ENCODE peak calls at places on chromosomes 13 and 19, in eight cellular contexts. P, G, Q, V, Z, F, O and A are unnamed samples.

GRCh38 chr13:32075150-32075851 is 43.7 kb downstream of the FRY start:
- DNase-seq in P (no peak), G (no peak), Q (no peak), V (no peak), Z (no peak), F (no peak), O (no peak), A (no peak)

GRCh38 chr13:95684463-95684862 is 7.5 kb downstream of the DNAJC3 start:
- DNase-seq in P (no peak), G (no peak), Q (no peak), V (no peak), Z (no peak), F (no peak), O (no peak), A (no peak)

GRCh38 chr19:32373614-32374295 is 28.3 kb downstream of the ZNF507 start:
- DNase-seq in P (peak; percentile 100), G (peak; percentile 65), Q (peak; percentile 77), V (peak; percentile 96), Z (peak; percentile 96), F (peak; percentile 98), O (peak; percentile 99), A (no peak)

GRCh38 chr13:102873653-102874052 is 27.8 kb downstream of the ERCC5 start:
- DNase-seq in P (no peak), G (no peak), Q (no peak), V (peak; percentile 46), Z (no peak), F (peak; percentile 29), O (no peak), A (peak; percentile 13)

GRCh38 chr19:38280030-38280921 is 15.9 kb downstream of the SPINT2 start:
- DNase-seq in P (no peak), G (no peak), Q (no peak), V (no peak), Z (no peak), F (no peak), O (no peak), A (no peak)

GRCh38 chr13:39942177-39942900 is 286.9 kb downstream of the COG6 start:
- DNase-seq in P (no peak), G (no peak), Q (no peak), V (no peak), Z (no peak), F (no peak), O (no peak), A (no peak)

GRCh38 chr19:32662186-32662585 is 12.8 kb downstream of the ANKRD27 start:
- DNase-seq in P (peak; percentile 58), G (peak; percentile 38), Q (no peak), V (no peak), Z (no peak), F (peak; percentile 84), O (peak; percentile 54), A (no peak)

GRCh38 chr13:98878421-98879126 is 99.3 kb downstream of the DOCK9 start:
- DNase-seq in P (no peak), G (no peak), Q (no peak), V (no peak), Z (no peak), F (no peak), O (peak; percentile 69), A (no peak)

GRCh38 chr13:76425930-76426329 is 460.3 kb downstream of the KCTD12 start:
- DNase-seq in P (peak; percentile 93), G (peak; percentile 13), Q (no peak), V (peak; percentile 11), Z (peak; percentile 35), F (peak; percentile 77), O (peak; percentile 94), A (no peak)

GRCh38 chr13:21047591-21048282 is 13.6 kb downstream of the LATS2 start:
- DNase-seq in P (no peak), G (no peak), Q (no peak), V (no peak), Z (no peak), F (no peak), O (no peak), A (no peak)

GRCh38 chr13:36981156-36981743 is 17.9 kb downstream of the ALG5 start:
- DNase-seq in P (peak; percentile 79), G (no peak), Q (no peak), V (peak; percentile 62), Z (no peak), F (peak; percentile 80), O (peak; percentile 81), A (no peak)

GRCh38 chr13:112869202-112870061 is 99.6 kb upstream of the MCF2L start:
- DNase-seq in P (peak; percentile 33), G (peak; percentile 50), Q (no peak), V (no peak), Z (peak; percentile 15), F (no peak), O (no peak), A (no peak)

GRCh38 chr13:101552797-101553196 is 100.3 kb downstream of the ITGBL1 start:
- DNase-seq in P (peak; percentile 55), G (no peak), Q (no peak), V (peak; percentile 11), Z (no peak), F (peak; percentile 30), O (peak; percentile 77), A (no peak)

GRCh38 chr13:102812616-102813287 is 13.8 kb downstream of the BIVM start:
- DNase-seq in P (peak; percentile 15), G (peak; percentile 19), Q (no peak), V (no peak), Z (no peak), F (peak; percentile 36), O (peak; percentile 33), A (no peak)

GRCh38 chr19:39126593-39127187 is 1.1 kb downstream of the PAK4 start:
- DNase-seq in P (no peak), G (peak; percentile 94), Q (peak; percentile 89), V (peak; percentile 54), Z (no peak), F (peak; percentile 36), O (peak; percentile 54), A (no peak)

GRCh38 chr19:57776764-57777296 is 7.4 kb downstream of the ZNF586 start:
- DNase-seq in P (no peak), G (no peak), Q (no peak), V (no peak), Z (no peak), F (no peak), O (no peak), A (no peak)

GRCh38 chr13:20125129-20125782 is 35.6 kb downstream of the GJA3 start:
- DNase-seq in P (peak; percentile 69), G (peak; percentile 90), Q (no peak), V (peak; percentile 59), Z (no peak), F (peak; percentile 81), O (peak; percentile 84), A (no peak)

GRCh38 chr19:1884719-1885334 is 469 bp downstream of the ABHD17A start:
- DNase-seq in P (no peak), G (peak; percentile 96), Q (no peak), V (no peak), Z (no peak), F (no peak), O (no peak), A (no peak)

GRCh38 chr19:47253467-47253881 is 2.9 kb upstream of the CCDC9 start:
- DNase-seq in P (peak; percentile 91), G (peak; percentile 59), Q (no peak), V (peak; percentile 83), Z (no peak), F (peak; percentile 71), O (peak; percentile 79), A (no peak)

GRCh38 chr13:53648673-53649072 is 620.1 kb downstream of the OLFM4 start:
- DNase-seq in P (no peak), G (no peak), Q (no peak), V (no peak), Z (no peak), F (no peak), O (no peak), A (no peak)

GRCh38 chr19:50703915-50704548 is 15.6 kb downstream of the SHANK1 start:
- DNase-seq in P (no peak), G (no peak), Q (no peak), V (peak; percentile 51), Z (no peak), F (no peak), O (no peak), A (no peak)
- TF ChIP-seq CTCF in P (peak; percentile 25), G (peak; percentile 10), Q (peak; percentile 4), V (peak; percentile 73), Z (peak; percentile 24), F (no peak), O (no peak), A (no peak)

DNA sequence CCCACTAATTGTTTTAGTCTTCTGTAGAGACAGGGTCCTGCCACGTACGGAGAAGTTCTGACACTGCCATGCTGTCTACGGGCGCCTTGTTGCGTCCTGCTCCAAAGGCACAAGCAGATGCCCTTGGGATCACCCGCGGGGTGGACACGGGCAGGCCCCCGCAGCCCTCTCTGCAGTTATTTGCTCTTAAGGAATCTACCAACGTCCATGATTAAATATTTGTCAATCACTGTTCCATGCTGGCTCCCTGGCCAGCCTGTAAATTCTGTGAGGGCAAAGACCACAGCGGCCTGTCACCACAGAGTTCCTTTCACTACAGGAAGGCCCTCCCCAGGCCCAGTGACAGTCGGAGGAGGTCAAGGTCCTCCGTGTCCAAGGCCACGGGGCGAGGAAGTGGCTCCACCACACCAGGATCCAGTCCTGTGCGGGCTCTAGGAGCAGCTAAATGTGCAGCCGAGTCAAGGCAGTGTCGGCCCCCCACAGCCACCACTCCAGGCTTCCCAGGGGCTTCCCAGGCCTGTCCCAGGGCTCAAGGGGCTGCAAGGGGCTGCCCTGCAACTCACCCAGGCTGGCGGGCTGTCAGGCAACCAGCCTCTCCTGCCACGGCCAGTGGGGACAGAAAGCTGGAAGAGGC is 2.1 kb downstream of the RNF126 start:
- DNase-seq in P (no peak), G (no peak), Q (no peak), V (no peak), Z (no peak), F (no peak), O (no peak), A (no peak)
- H3K4me3 ChIP-seq in P (no peak overlapping the region), G (peak overlapping the region; percentile 84), Q (no peak overlapping the region), V (peak overlapping the region; percentile 88), Z (peak overlapping the region; percentile 89), F (peak overlapping the region; percentile 81), O (peak overlapping the region; percentile 84), A (peak overlapping the region; percentile 75)

GRCh38 chr13:41568143-41568989 is 111.0 kb downstream of the RGCC start:
- DNase-seq in P (no peak), G (no peak), Q (no peak), V (no peak), Z (no peak), F (no peak), O (no peak), A (no peak)

GRCh38 chr13:41564046-41564445 is 106.7 kb downstream of the RGCC start:
- DNase-seq in P (no peak), G (no peak), Q (no peak), V (no peak), Z (no peak), F (no peak), O (peak; percentile 32), A (no peak)

GRCh38 chr13:41565221-41565620 is 107.9 kb downstream of the RGCC start:
- DNase-seq in P (peak; percentile 97), G (peak; percentile 95), Q (no peak), V (no peak), Z (no peak), F (peak; percentile 57), O (peak; percentile 45), A (no peak)

GRCh38 chr13:41563501-41564001 is 106.2 kb downstream of the RGCC start:
- DNase-seq in P (peak; percentile 50), G (no peak), Q (no peak), V (peak; percentile 30), Z (no peak), F (peak; percentile 58), O (peak; percentile 35), A (no peak)

GRCh38 chr13:41568990-41569387 is 111.6 kb downstream of the RGCC start:
- DNase-seq in P (peak; percentile 70), G (peak; percentile 90), Q (no peak), V (no peak), Z (no peak), F (peak; percentile 79), O (peak; percentile 84), A (no peak)
- TF ChIP-seq CTCF in P (no peak), G (no peak), Q (no peak), V (no peak), Z (no peak), F (peak; percentile 25), O (peak; percentile 41), A (no peak)

GRCh38 chr19:56139847-56140582 is 1.1 kb upstream of the ZNF444 start:
- DNase-seq in P (no peak), G (peak; percentile 48), Q (peak; percentile 18), V (no peak), Z (no peak), F (peak; percentile 21), O (no peak), A (no peak)
- H3K4me3 ChIP-seq in P (peak overlapping the region; percentile 38), G (peak overlapping the region; percentile 76), Q (peak overlapping the region; percentile 8), V (peak overlapping the region; percentile 80), Z (peak overlapping the region; percentile 57), F (peak overlapping the region; percentile 65), O (peak overlapping the region; percentile 72), A (peak overlapping the region; percentile 88)